ENCODE peak calls at places on chromosome 20, in five cellular contexts. V, D, O, H and Q are unnamed samples.

GRCh38 chr20:41386502-41387427 is 20.1 kb upstream of the EMILIN3 start:
- DNase-seq in H (peak; percentile 26), O (peak; percentile 33), V (no peak), D (no peak), Q (no peak)

GRCh38 chr20:63536241-63536977 is 767 bp downstream of the PTK6 start:
- DNase-seq in V (no peak), D (no peak), H (peak; percentile 29), O (peak; percentile 89), Q (peak; percentile 92)

GRCh38 chr20:13402171-13402760 is 181.2 kb downstream of the ISM1 start:
- DNase-seq in V (no peak), H (no peak), D (no peak), O (peak; percentile 4), Q (peak; percentile 15)

GRCh38 chr20:1377984-1378742 is 14.7 kb downstream of the FKBP1A start:
- DNase-seq in D (peak; percentile 26), O (peak; percentile 56), H (peak; percentile 67), V (no peak), Q (no peak)

GRCh38 chr20:25079171-25079570 is 2.8 kb downstream of the VSX1 start:
- DNase-seq in D (no peak), V (no peak), O (no peak), H (no peak), Q (no peak)

GRCh38 chr20:43507150-43508080 is at the start of gene L3MBTL1:
- DNase-seq in O (peak; percentile 49), V (no peak), H (peak; percentile 23), D (peak; percentile 33), Q (peak; percentile 43)

GRCh38 chr20:40160151-40160550 is 528.9 kb downstream of the MAFB start:
- DNase-seq in H (peak; percentile 23), V (peak; percentile 58), D (peak; percentile 1), O (peak; percentile 69), Q (peak; percentile 30)

GRCh38 chr20:45061244-45061643 is 39.7 kb downstream of the KCNS1 start:
- DNase-seq in H (peak; percentile 93), V (no peak), D (peak; percentile 26), O (peak; percentile 95), Q (peak; percentile 90)

GRCh38 chr20:47597090-47597489 is 95.4 kb downstream of the NCOA3 start:
- DNase-seq in H (no peak), O (no peak), V (no peak), D (no peak), Q (no peak)

GRCh38 chr20:11204926-11205768 is 531.3 kb upstream of the JAG1 start:
- DNase-seq in V (peak; percentile 50), D (peak; percentile 73), H (peak; percentile 71), O (peak; percentile 75), Q (peak; percentile 40)

GRCh38 chr20:62215991-62216635 is 4.0 kb downstream of the HRH3 start:
- DNase-seq in V (no peak), H (no peak), D (no peak), O (no peak), Q (no peak)

GRCh38 chr20:50303573-50304500 is 113.2 kb downstream of the CEBPB start:
- DNase-seq in O (peak; percentile 71), V (peak; percentile 92), D (no peak), H (peak; percentile 85), Q (peak; percentile 80)

GRCh38 chr20:32052792-32053362 is 835 bp downstream of the HCK start:
- DNase-seq in D (no peak), H (no peak), V (peak; percentile 44), O (no peak), Q (no peak)

GRCh38 chr20:32052090-32052791 is at the start of gene HCK:
- DNase-seq in O (peak; percentile 23), H (no peak), D (no peak), V (peak; percentile 38), Q (no peak)

GRCh38 chr20:32050851-32051556 is 1.0 kb upstream of the HCK start:
- DNase-seq in H (no peak), V (peak; percentile 49), O (no peak), D (no peak), Q (no peak)

GRCh38 chr20:32050324-32050723 is 1.7 kb upstream of the HCK start:
- DNase-seq in D (no peak), O (no peak), V (no peak), H (no peak), Q (no peak)

DNA sequence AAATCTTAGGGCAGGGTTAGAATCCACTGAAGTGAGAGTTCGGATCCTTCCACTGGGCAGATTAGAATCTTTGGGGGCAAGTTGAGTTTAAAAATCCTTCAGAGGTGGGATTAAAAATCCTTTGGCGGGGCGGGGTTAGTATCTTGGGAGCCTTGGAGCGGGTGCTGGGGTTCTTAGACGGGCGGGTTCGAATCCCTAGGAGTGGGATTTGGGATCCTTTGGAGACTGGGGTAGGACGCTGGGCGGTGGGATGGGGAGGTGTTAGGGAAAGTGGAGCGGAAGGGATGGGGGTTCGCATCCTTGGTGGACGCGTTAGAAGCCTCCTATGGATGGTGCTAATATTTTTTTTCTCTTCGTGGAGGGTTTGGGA is 337 bp upstream of the HCK start:
- DNase-seq in H (no peak), V (no peak), O (no peak), D (no peak), Q (no peak)
- H3K27me3 ChIP-seq in H (peaks cover 57% of the 10 kb centered on the region), V (peaks cover 70% of the 10 kb centered on the region), O (peaks cover 77% of the 10 kb centered on the region), D (peaks cover 2% of the 10 kb centered on the region), Q (peaks cover 30% of the 10 kb centered on the region)

DNA sequence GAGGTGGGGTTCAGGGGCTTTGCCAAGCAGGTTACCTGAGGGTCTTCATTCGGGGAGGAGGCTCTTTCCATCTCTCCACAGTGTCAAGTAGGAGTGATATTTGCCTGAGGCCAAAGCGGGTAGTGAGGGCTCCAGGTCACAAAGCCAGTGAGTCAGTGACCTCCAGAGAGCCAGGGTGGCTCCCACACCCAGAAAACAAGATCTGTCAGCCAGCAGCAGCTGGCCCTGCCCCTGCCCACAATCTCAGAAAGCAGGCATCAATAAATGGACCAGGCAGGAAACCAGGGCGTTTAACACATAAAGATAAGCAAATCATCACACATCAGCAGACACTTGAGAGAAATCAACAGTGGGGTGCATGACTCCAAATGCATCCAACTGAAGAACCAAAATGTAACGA is 250.8 kb downstream of the CDH26 start:
- DNase-seq in O (no peak), D (no peak), H (no peak), V (no peak), Q (no peak)
- H3K27me3 ChIP-seq in O (no peaks in the 10 kb centered on the region), D (peaks cover 3% of the 10 kb centered on the region), H (peaks cover 2% of the 10 kb centered on the region), V (peaks cover 2% of the 10 kb centered on the region), Q (no peaks in the 10 kb centered on the region)

DNA sequence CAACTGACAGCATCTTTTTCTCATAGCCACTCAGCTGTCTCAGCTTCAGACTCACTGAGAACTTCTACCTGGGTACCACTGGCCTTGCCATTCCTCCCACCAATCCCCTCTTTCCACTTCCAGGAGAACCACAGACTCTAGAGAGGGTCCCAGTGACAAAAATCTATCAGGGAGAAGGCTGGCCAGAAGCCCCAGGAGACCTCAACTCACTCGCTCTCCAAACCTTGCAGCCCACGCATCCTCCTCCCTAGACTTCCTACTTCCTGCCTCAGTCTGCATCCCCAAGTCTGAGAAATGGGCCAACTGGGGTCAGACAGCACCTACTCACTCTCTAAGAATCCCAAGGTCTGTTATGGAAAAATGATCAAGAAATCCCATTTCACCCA is 1.2 kb downstream of the TMEM239 start:
- DNase-seq in O (no peak), H (no peak), D (no peak), V (no peak), Q (no peak)
- H3K27me3 ChIP-seq in O (peaks cover 18% of the 10 kb centered on the region), H (no peaks in the 10 kb centered on the region), D (peaks cover 3% of the 10 kb centered on the region), V (peaks cover 63% of the 10 kb centered on the region), Q (peaks cover 2% of the 10 kb centered on the region)

GRCh38 chr20:54324652-54325285 is 116.9 kb downstream of the PFDN4 start:
- DNase-seq in D (no peak), H (no peak), O (no peak), V (no peak), Q (no peak)
- H3K27me3 ChIP-seq in D (peaks cover 4% of the 10 kb centered on the region), H (no peaks in the 10 kb centered on the region), O (no peaks in the 10 kb centered on the region), V (no peaks in the 10 kb centered on the region), Q (no peaks in the 10 kb centered on the region)

DNA sequence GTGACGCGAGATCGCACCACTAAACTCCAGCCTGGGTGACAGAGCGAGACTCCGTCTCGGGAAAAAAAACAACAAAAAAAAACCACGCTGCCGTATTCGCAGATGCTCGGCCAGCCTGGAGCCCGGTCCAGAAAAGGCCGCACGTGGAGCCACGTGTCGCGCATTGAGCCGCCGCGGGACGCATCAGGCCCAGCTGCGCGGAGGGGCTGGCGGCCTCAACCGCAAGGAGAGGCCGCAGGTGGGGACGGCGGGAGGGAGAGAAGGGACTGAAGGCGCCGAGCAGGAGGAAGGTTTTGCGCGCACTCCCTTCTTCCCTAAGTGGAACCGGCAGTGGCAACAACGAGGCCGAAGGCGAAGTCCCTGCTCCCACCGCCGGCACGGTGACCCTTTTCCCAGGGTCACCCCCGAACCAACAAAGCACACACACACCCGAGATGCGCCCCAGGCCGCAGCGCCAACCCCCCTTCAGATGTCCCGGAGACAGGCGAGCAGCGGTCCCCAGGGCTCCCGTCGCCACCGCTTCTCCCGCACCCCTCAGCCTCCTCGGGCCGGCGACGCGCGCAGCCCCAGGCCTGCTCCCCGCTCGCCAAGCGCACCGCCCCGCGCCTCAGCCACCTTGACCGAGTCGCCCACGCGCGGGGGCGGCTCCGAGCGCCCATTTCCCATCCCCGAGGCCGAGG is 681 bp downstream of the SYCP2 start:
- DNase-seq in D (no peak), H (no peak), O (no peak), V (no peak), Q (no peak)
- H3K27me3 ChIP-seq in D (peaks cover 2% of the 10 kb centered on the region), H (no peaks in the 10 kb centered on the region), O (no peaks in the 10 kb centered on the region), V (no peaks in the 10 kb centered on the region), Q (no peaks in the 10 kb centered on the region)

GRCh38 chr20:52833901-52834300 is 138.3 kb upstream of the TSHZ2 start:
- DNase-seq in D (no peak), H (no peak), V (no peak), O (no peak), Q (no peak)
- H3K27me3 ChIP-seq in D (no peaks in the 10 kb centered on the region), H (no peaks in the 10 kb centered on the region), V (no peaks in the 10 kb centered on the region), O (peaks cover 5% of the 10 kb centered on the region), Q (no peaks in the 10 kb centered on the region)

GRCh38 chr20:57768519-57768918 is 58.7 kb upstream of the PMEPA1 start:
- DNase-seq in D (no peak), V (no peak), H (no peak), O (no peak), Q (no peak)
- H3K27me3 ChIP-seq in D (peaks cover 53% of the 10 kb centered on the region), V (no peaks in the 10 kb centered on the region), H (no peaks in the 10 kb centered on the region), O (no peaks in the 10 kb centered on the region), Q (no peaks in the 10 kb centered on the region)

DNA sequence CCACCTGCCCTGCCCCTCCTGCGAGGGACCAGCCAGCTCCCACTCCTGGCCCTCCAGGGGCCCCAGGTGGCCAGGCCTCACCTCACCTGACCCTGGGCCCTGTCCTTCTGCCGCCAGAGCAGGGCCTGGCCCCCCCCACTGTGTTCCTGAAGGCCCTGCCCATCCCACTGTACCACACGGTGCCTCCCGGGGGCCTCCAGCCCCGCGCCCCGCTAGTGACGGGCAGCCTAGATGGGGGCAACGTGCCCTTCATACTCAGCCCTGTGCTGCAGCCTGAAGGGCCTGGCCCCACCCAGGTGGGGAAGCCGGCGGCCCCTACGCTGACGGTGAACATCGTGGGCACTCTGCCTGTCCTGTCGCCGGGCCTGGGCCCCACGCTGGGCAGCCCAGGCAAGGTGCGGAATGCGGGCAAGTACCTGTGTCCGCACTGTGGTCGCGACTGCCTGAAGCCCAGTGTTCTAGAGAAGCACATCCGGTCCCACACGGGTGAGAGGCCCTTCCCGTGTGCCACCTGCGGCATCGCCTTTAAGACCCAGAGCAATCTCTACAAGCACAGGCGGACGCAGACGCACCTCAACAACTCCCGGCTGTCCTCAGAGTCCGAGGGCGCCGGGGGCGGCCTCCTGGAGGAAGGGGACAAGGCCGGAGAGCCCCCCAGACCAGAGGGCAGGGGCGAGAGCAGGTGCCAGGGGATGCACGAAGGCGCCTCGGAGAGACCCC is 27.6 kb downstream of the ZNF831 start:
- DNase-seq in O (no peak), H (no peak), D (no peak), V (no peak), Q (no peak)
- H3K27me3 ChIP-seq in O (no peaks in the 10 kb centered on the region), H (no peaks in the 10 kb centered on the region), D (peaks cover 8% of the 10 kb centered on the region), V (peaks cover 41% of the 10 kb centered on the region), Q (no peaks in the 10 kb centered on the region)

GRCh38 chr20:33154252-33154651 is 13.7 kb upstream of the BPIFA2 start:
- DNase-seq in H (no peak), D (no peak), V (no peak), O (no peak), Q (no peak)
- H3K27me3 ChIP-seq in H (peaks cover 3% of the 10 kb centered on the region), D (peaks cover 76% of the 10 kb centered on the region), V (peaks cover 5% of the 10 kb centered on the region), O (peaks cover 37% of the 10 kb centered on the region), Q (peaks cover 2% of the 10 kb centered on the region)